ENCODE peak calls at places on chromosomes 6 and 20, in eight cellular contexts. One of them, this sample, is unnamed.

GRCh38 chr20:57826731-57827287 is 117.0 kb upstream of the PMEPA1 start:
- DNase-seq in T-helper 17 cell: no peak
- DNase-seq in AG08395: no peak
- DNase-seq in sigmoid colon: no peak
- DNase-seq in mesothelial cell of epicardium: no peak
- DNase-seq in NCI-H1092 treated with DMSO at 0.1 percent for 48 hours: no peak
- DNase-seq in thyroid gland: no peak
- DNase-seq in Calu3: no peak
- DNase-seq in this sample: no peak

GRCh38 chr6:92690997-92691599 is 728.3 kb downstream of the EPHA7 start:
- DNase-seq in T-helper 17 cell: no peak
- DNase-seq in Calu3: no peak
- DNase-seq in NCI-H1092 treated with DMSO at 0.1 percent for 48 hours: no peak
- DNase-seq in AG08395: no peak
- DNase-seq in sigmoid colon: no peak
- DNase-seq in mesothelial cell of epicardium: no peak
- DNase-seq in thyroid gland: no peak
- DNase-seq in this sample: no peak

GRCh38 chr6:157227202-157228166 is 95.8 kb downstream of the TMEM242 start:
- DNase-seq in NCI-H1092 treated with DMSO at 0.1 percent for 48 hours: peak; percentile 17
- DNase-seq in Calu3: peak; percentile 22
- DNase-seq in mesothelial cell of epicardium: no peak
- DNase-seq in thyroid gland: no peak
- DNase-seq in sigmoid colon: peak; percentile 40
- DNase-seq in AG08395: peak; percentile 19
- DNase-seq in T-helper 17 cell: no peak
- DNase-seq in this sample: no peak

GRCh38 chr6:41917528-41917927 is 3.4 kb downstream of the MED20 start:
- DNase-seq in mesothelial cell of epicardium: no peak
- DNase-seq in sigmoid colon: no peak
- DNase-seq in AG08395: peak; percentile 91
- DNase-seq in T-helper 17 cell: no peak
- DNase-seq in NCI-H1092 treated with DMSO at 0.1 percent for 48 hours: no peak
- DNase-seq in thyroid gland: no peak
- DNase-seq in Calu3: no peak
- DNase-seq in this sample: no peak

GRCh38 chr6:71404145-71404966 is 115.7 kb downstream of the OGFRL1 start:
- DNase-seq in NCI-H1092 treated with DMSO at 0.1 percent for 48 hours: no peak
- DNase-seq in sigmoid colon: no peak
- DNase-seq in T-helper 17 cell: no peak
- DNase-seq in thyroid gland: no peak
- DNase-seq in AG08395: peak; percentile 62
- DNase-seq in Calu3: peak; percentile 51
- DNase-seq in mesothelial cell of epicardium: no peak
- DNase-seq in this sample: no peak

GRCh38 chr6:90230547-90231240 is 65.9 kb downstream of the BACH2 start:
- DNase-seq in AG08395: no peak
- DNase-seq in T-helper 17 cell: no peak
- DNase-seq in NCI-H1092 treated with DMSO at 0.1 percent for 48 hours: no peak
- DNase-seq in sigmoid colon: no peak
- DNase-seq in thyroid gland: no peak
- DNase-seq in Calu3: no peak
- DNase-seq in mesothelial cell of epicardium: no peak
- DNase-seq in this sample: no peak

GRCh38 chr6:3455121-3455489 is 1.7 kb downstream of the SLC22A23 start:
- DNase-seq in sigmoid colon: no peak
- DNase-seq in T-helper 17 cell: no peak
- DNase-seq in Calu3: no peak
- DNase-seq in mesothelial cell of epicardium: no peak
- DNase-seq in thyroid gland: no peak
- DNase-seq in NCI-H1092 treated with DMSO at 0.1 percent for 48 hours: no peak
- DNase-seq in AG08395: no peak
- DNase-seq in this sample: peak; percentile 52

GRCh38 chr6:100099189-100100074 is 105.4 kb upstream of the MCHR2 start:
- DNase-seq in T-helper 17 cell: no peak
- DNase-seq in AG08395: peak; percentile 24
- DNase-seq in Calu3: no peak
- DNase-seq in mesothelial cell of epicardium: no peak
- DNase-seq in sigmoid colon: no peak
- DNase-seq in thyroid gland: no peak
- DNase-seq in NCI-H1092 treated with DMSO at 0.1 percent for 48 hours: peak; percentile 60
- DNase-seq in this sample: peak; percentile 22

GRCh38 chr20:9574182-9574581 is 59.8 kb downstream of the LAMP5 start:
- DNase-seq in mesothelial cell of epicardium: no peak
- DNase-seq in T-helper 17 cell: no peak
- DNase-seq in thyroid gland: no peak
- DNase-seq in sigmoid colon: no peak
- DNase-seq in Calu3: no peak
- DNase-seq in NCI-H1092 treated with DMSO at 0.1 percent for 48 hours: no peak
- DNase-seq in AG08395: no peak
- DNase-seq in this sample: no peak

GRCh38 chr20:1383621-1384404 is 9.0 kb downstream of the FKBP1A start:
- DNase-seq in thyroid gland: peak; percentile 83
- DNase-seq in AG08395: no peak
- DNase-seq in NCI-H1092 treated with DMSO at 0.1 percent for 48 hours: peak; percentile 88
- DNase-seq in T-helper 17 cell: no peak
- DNase-seq in Calu3: no peak
- DNase-seq in mesothelial cell of epicardium: no peak
- DNase-seq in sigmoid colon: no peak
- DNase-seq in this sample: no peak

GRCh38 chr6:4381379-4381778 is 246.0 kb upstream of the ECI2 start:
- DNase-seq in AG08395: no peak
- DNase-seq in Calu3: no peak
- DNase-seq in mesothelial cell of epicardium: no peak
- DNase-seq in NCI-H1092 treated with DMSO at 0.1 percent for 48 hours: no peak
- DNase-seq in sigmoid colon: no peak
- DNase-seq in T-helper 17 cell: no peak
- DNase-seq in thyroid gland: no peak
- DNase-seq in this sample: no peak

GRCh38 chr6:46626228-46626909 is 26.2 kb downstream of the CYP39A1 start:
- DNase-seq in mesothelial cell of epicardium: no peak
- DNase-seq in sigmoid colon: no peak
- DNase-seq in Calu3: peak; percentile 16
- DNase-seq in T-helper 17 cell: no peak
- DNase-seq in AG08395: peak; percentile 22
- DNase-seq in thyroid gland: no peak
- DNase-seq in NCI-H1092 treated with DMSO at 0.1 percent for 48 hours: no peak
- DNase-seq in this sample: peak; percentile 69

GRCh38 chr6:119620846-119621570 is 271.4 kb upstream of the MAN1A1 start:
- DNase-seq in mesothelial cell of epicardium: no peak
- DNase-seq in sigmoid colon: no peak
- DNase-seq in Calu3: peak; percentile 4
- DNase-seq in thyroid gland: no peak
- DNase-seq in AG08395: peak; percentile 72
- DNase-seq in NCI-H1092 treated with DMSO at 0.1 percent for 48 hours: no peak
- DNase-seq in T-helper 17 cell: no peak
- DNase-seq in this sample: no peak

GRCh38 chr6:169096326-169096882 is 157.2 kb downstream of the THBS2 start:
- DNase-seq in sigmoid colon: no peak
- DNase-seq in thyroid gland: no peak
- DNase-seq in mesothelial cell of epicardium: no peak
- DNase-seq in NCI-H1092 treated with DMSO at 0.1 percent for 48 hours: no peak
- DNase-seq in T-helper 17 cell: no peak
- DNase-seq in AG08395: no peak
- DNase-seq in Calu3: no peak
- DNase-seq in this sample: no peak

GRCh38 chr6:16758163-16758975 is 2.9 kb downstream of the ATXN1 start:
- DNase-seq in thyroid gland: peak; percentile 26
- DNase-seq in mesothelial cell of epicardium: no peak
- DNase-seq in sigmoid colon: no peak
- DNase-seq in AG08395: no peak
- DNase-seq in T-helper 17 cell: no peak
- DNase-seq in NCI-H1092 treated with DMSO at 0.1 percent for 48 hours: no peak
- DNase-seq in Calu3: no peak
- DNase-seq in this sample: peak; percentile 70

GRCh38 chr6:104484191-104484590 is 375.5 kb downstream of the HACE1 start:
- DNase-seq in AG08395: no peak
- DNase-seq in T-helper 17 cell: no peak
- DNase-seq in sigmoid colon: no peak
- DNase-seq in thyroid gland: no peak
- DNase-seq in NCI-H1092 treated with DMSO at 0.1 percent for 48 hours: no peak
- DNase-seq in Calu3: no peak
- DNase-seq in mesothelial cell of epicardium: no peak
- DNase-seq in this sample: peak; percentile 67

GRCh38 chr20:14888172-14888571 is 550.8 kb upstream of the FLRT3 start:
- DNase-seq in NCI-H1092 treated with DMSO at 0.1 percent for 48 hours: no peak
- DNase-seq in AG08395: no peak
- DNase-seq in mesothelial cell of epicardium: no peak
- DNase-seq in thyroid gland: no peak
- DNase-seq in Calu3: no peak
- DNase-seq in T-helper 17 cell: no peak
- DNase-seq in sigmoid colon: no peak
- DNase-seq in this sample: peak; percentile 74

GRCh38 chr6:9412951-9413559 is 977.7 kb upstream of the SLC35B3 start:
- DNase-seq in AG08395: no peak
- DNase-seq in thyroid gland: peak; percentile 25
- DNase-seq in mesothelial cell of epicardium: no peak
- DNase-seq in T-helper 17 cell: no peak
- DNase-seq in NCI-H1092 treated with DMSO at 0.1 percent for 48 hours: peak; percentile 15
- DNase-seq in sigmoid colon: no peak
- DNase-seq in Calu3: peak; percentile 34
- DNase-seq in this sample: peak; percentile 5

GRCh38 chr20:12077835-12078374 is 160.2 kb downstream of the BTBD3 start:
- DNase-seq in Calu3: no peak
- DNase-seq in sigmoid colon: no peak
- DNase-seq in AG08395: no peak
- DNase-seq in NCI-H1092 treated with DMSO at 0.1 percent for 48 hours: no peak
- DNase-seq in thyroid gland: no peak
- DNase-seq in mesothelial cell of epicardium: no peak
- DNase-seq in T-helper 17 cell: no peak
- DNase-seq in this sample: no peak

GRCh38 chr6:28281288-28282064 is at the start of gene PGBD1:
- DNase-seq in sigmoid colon: peak; percentile 86
- DNase-seq in AG08395: peak; percentile 75
- DNase-seq in T-helper 17 cell: peak; percentile 9
- DNase-seq in mesothelial cell of epicardium: peak; percentile 49
- DNase-seq in thyroid gland: peak; percentile 55
- DNase-seq in NCI-H1092 treated with DMSO at 0.1 percent for 48 hours: peak; percentile 58
- DNase-seq in Calu3: peak; percentile 86
- DNase-seq in this sample: peak; percentile 78

GRCh38 chr6:62891065-62891647 is 320.1 kb upstream of the FKBP1C start:
- DNase-seq in mesothelial cell of epicardium: no peak
- DNase-seq in sigmoid colon: no peak
- DNase-seq in Calu3: peak; percentile 1
- DNase-seq in AG08395: no peak
- DNase-seq in T-helper 17 cell: no peak
- DNase-seq in NCI-H1092 treated with DMSO at 0.1 percent for 48 hours: no peak
- DNase-seq in thyroid gland: no peak
- DNase-seq in this sample: peak; percentile 4

GRCh38 chr20:48818481-48818987 is 9.3 kb downstream of the PREX1 start:
- DNase-seq in AG08395: no peak
- DNase-seq in NCI-H1092 treated with DMSO at 0.1 percent for 48 hours: no peak
- DNase-seq in sigmoid colon: no peak
- DNase-seq in thyroid gland: no peak
- DNase-seq in Calu3: no peak
- DNase-seq in T-helper 17 cell: no peak
- DNase-seq in mesothelial cell of epicardium: no peak
- DNase-seq in this sample: no peak

This sample was measured in cerebellar cortex.